ENCODE peak calls at places on chromosomes 3 and 15, in ten cellular contexts. One of them, this sample, is unnamed.

GRCh38 chr3:113660901-113661300 is 35.5 kb downstream of the USF3 start:
- DNase-seq in CD4-positive, CD25-positive, alpha-beta regulatory T cell: no peak
- DNase-seq in adrenal gland: no peak
- DNase-seq in tibial artery: no peak
- DNase-seq in psoas muscle: peak; percentile 62
- DNase-seq in fibroblast of lung: peak; percentile 59
- DNase-seq in IMR-90: peak; percentile 87
- DNase-seq in Caco-2: no peak
- DNase-seq in HepG2: no peak
- DNase-seq in stomach: no peak
- DNase-seq in this sample: no peak

GRCh38 chr3:14791343-14791945 is 27.3 kb upstream of the FGD5 start:
- DNase-seq in tibial artery: peak; percentile 75
- DNase-seq in HepG2: peak; percentile 46
- DNase-seq in Caco-2: peak; percentile 69
- DNase-seq in fibroblast of lung: peak; percentile 20
- DNase-seq in adrenal gland: peak; percentile 70
- DNase-seq in psoas muscle: peak; percentile 75
- DNase-seq in CD4-positive, CD25-positive, alpha-beta regulatory T cell: peak; percentile 35
- DNase-seq in stomach: peak; percentile 70
- DNase-seq in IMR-90: peak; percentile 12
- DNase-seq in this sample: peak; percentile 65

GRCh38 chr15:101773496-101774100 is 29.7 kb upstream of the OR4F6 start:
- DNase-seq in fibroblast of lung: no peak
- DNase-seq in CD4-positive, CD25-positive, alpha-beta regulatory T cell: peak; percentile 7
- DNase-seq in psoas muscle: no peak
- DNase-seq in IMR-90: no peak
- DNase-seq in HepG2: peak; percentile 9
- DNase-seq in stomach: no peak
- DNase-seq in Caco-2: peak; percentile 57
- DNase-seq in tibial artery: no peak
- DNase-seq in adrenal gland: no peak
- DNase-seq in this sample: no peak

GRCh38 chr3:155979746-155980145 is 109.3 kb downstream of the GMPS start:
- DNase-seq in stomach: no peak
- DNase-seq in HepG2: no peak
- DNase-seq in IMR-90: peak; percentile 61
- DNase-seq in Caco-2: no peak
- DNase-seq in tibial artery: no peak
- DNase-seq in CD4-positive, CD25-positive, alpha-beta regulatory T cell: no peak
- DNase-seq in adrenal gland: no peak
- DNase-seq in fibroblast of lung: peak; percentile 73
- DNase-seq in psoas muscle: no peak
- DNase-seq in this sample: no peak

GRCh38 chr15:75123395-75123794 is 78.3 kb upstream of the C15orf39 start:
- DNase-seq in CD4-positive, CD25-positive, alpha-beta regulatory T cell: peak; percentile 12
- DNase-seq in tibial artery: no peak
- DNase-seq in IMR-90: peak; percentile 72
- DNase-seq in HepG2: no peak
- DNase-seq in psoas muscle: no peak
- DNase-seq in adrenal gland: no peak
- DNase-seq in fibroblast of lung: peak; percentile 85
- DNase-seq in stomach: no peak
- DNase-seq in Caco-2: no peak
- DNase-seq in this sample: no peak

GRCh38 chr15:66829551-66830131 is 127.6 kb downstream of the SMAD6 start:
- DNase-seq in stomach: no peak
- DNase-seq in adrenal gland: no peak
- DNase-seq in IMR-90: no peak
- DNase-seq in tibial artery: no peak
- DNase-seq in fibroblast of lung: no peak
- DNase-seq in psoas muscle: no peak
- DNase-seq in CD4-positive, CD25-positive, alpha-beta regulatory T cell: no peak
- DNase-seq in Caco-2: no peak
- DNase-seq in HepG2: no peak
- DNase-seq in this sample: no peak

GRCh38 chr3:27632431-27633223 is 89.5 kb downstream of the EOMES start:
- DNase-seq in stomach: peak; percentile 53
- DNase-seq in Caco-2: peak; percentile 66
- DNase-seq in psoas muscle: peak; percentile 63
- DNase-seq in fibroblast of lung: peak; percentile 77
- DNase-seq in IMR-90: peak; percentile 55
- DNase-seq in adrenal gland: peak; percentile 58
- DNase-seq in CD4-positive, CD25-positive, alpha-beta regulatory T cell: peak; percentile 60
- DNase-seq in HepG2: peak; percentile 27
- DNase-seq in tibial artery: peak; percentile 28
- DNase-seq in this sample: peak; percentile 77

GRCh38 chr3:182121424-182121823 is 409.7 kb downstream of the SOX2 start:
- DNase-seq in HepG2: no peak
- DNase-seq in psoas muscle: no peak
- DNase-seq in IMR-90: no peak
- DNase-seq in adrenal gland: no peak
- DNase-seq in Caco-2: no peak
- DNase-seq in tibial artery: no peak
- DNase-seq in fibroblast of lung: no peak
- DNase-seq in stomach: no peak
- DNase-seq in CD4-positive, CD25-positive, alpha-beta regulatory T cell: no peak
- DNase-seq in this sample: no peak

GRCh38 chr3:138348107-138348949 is at the start of gene MRAS:
- DNase-seq in CD4-positive, CD25-positive, alpha-beta regulatory T cell: peak; percentile 11
- DNase-seq in stomach: peak; percentile 79
- DNase-seq in fibroblast of lung: peak; percentile 80
- DNase-seq in HepG2: peak; percentile 59
- DNase-seq in tibial artery: peak; percentile 78
- DNase-seq in psoas muscle: peak; percentile 92
- DNase-seq in adrenal gland: peak; percentile 87
- DNase-seq in Caco-2: peak; percentile 78
- DNase-seq in IMR-90: peak; percentile 73
- DNase-seq in this sample: peak; percentile 90

GRCh38 chr3:17514597-17514996 is 227.8 kb downstream of the TBC1D5 start:
- DNase-seq in IMR-90: no peak
- DNase-seq in tibial artery: no peak
- DNase-seq in psoas muscle: no peak
- DNase-seq in adrenal gland: no peak
- DNase-seq in CD4-positive, CD25-positive, alpha-beta regulatory T cell: no peak
- DNase-seq in HepG2: no peak
- DNase-seq in stomach: no peak
- DNase-seq in fibroblast of lung: no peak
- DNase-seq in Caco-2: no peak
- DNase-seq in this sample: no peak

GRCh38 chr3:7978104-7978457 is 523.5 kb upstream of the LMCD1 start:
- DNase-seq in Caco-2: no peak
- DNase-seq in adrenal gland: no peak
- DNase-seq in fibroblast of lung: peak; percentile 26
- DNase-seq in tibial artery: no peak
- DNase-seq in stomach: no peak
- DNase-seq in IMR-90: no peak
- DNase-seq in psoas muscle: no peak
- DNase-seq in CD4-positive, CD25-positive, alpha-beta regulatory T cell: no peak
- DNase-seq in HepG2: no peak
- DNase-seq in this sample: no peak

GRCh38 chr15:61028427-61028826 is 200.7 kb downstream of the RORA start:
- DNase-seq in psoas muscle: no peak
- DNase-seq in adrenal gland: no peak
- DNase-seq in IMR-90: no peak
- DNase-seq in Caco-2: no peak
- DNase-seq in CD4-positive, CD25-positive, alpha-beta regulatory T cell: no peak
- DNase-seq in tibial artery: no peak
- DNase-seq in stomach: no peak
- DNase-seq in HepG2: no peak
- DNase-seq in fibroblast of lung: no peak
- DNase-seq in this sample: no peak

GRCh38 chr15:82950295-82950694 is 2.2 kb downstream of the HOMER2 start:
- DNase-seq in IMR-90: no peak
- DNase-seq in adrenal gland: no peak
- DNase-seq in fibroblast of lung: no peak
- DNase-seq in psoas muscle: no peak
- DNase-seq in HepG2: no peak
- DNase-seq in stomach: no peak
- DNase-seq in CD4-positive, CD25-positive, alpha-beta regulatory T cell: no peak
- DNase-seq in Caco-2: no peak
- DNase-seq in tibial artery: no peak
- DNase-seq in this sample: no peak

GRCh38 chr3:112651516-112651915 is 10.6 kb upstream of the CCDC80 start:
- DNase-seq in Caco-2: no peak
- DNase-seq in psoas muscle: no peak
- DNase-seq in tibial artery: no peak
- DNase-seq in HepG2: no peak
- DNase-seq in stomach: no peak
- DNase-seq in CD4-positive, CD25-positive, alpha-beta regulatory T cell: no peak
- DNase-seq in IMR-90: peak; percentile 55
- DNase-seq in fibroblast of lung: peak; percentile 92
- DNase-seq in adrenal gland: no peak
- DNase-seq in this sample: no peak

GRCh38 chr15:43406808-43407207 is 35.9 kb downstream of the TUBGCP4 start:
- DNase-seq in stomach: no peak
- DNase-seq in adrenal gland: no peak
- DNase-seq in tibial artery: no peak
- DNase-seq in HepG2: no peak
- DNase-seq in CD4-positive, CD25-positive, alpha-beta regulatory T cell: no peak
- DNase-seq in psoas muscle: no peak
- DNase-seq in IMR-90: no peak
- DNase-seq in fibroblast of lung: no peak
- DNase-seq in Caco-2: no peak
- DNase-seq in this sample: no peak

GRCh38 chr15:48408337-48408736 is 77.1 kb downstream of the DUT start:
- DNase-seq in Caco-2: no peak
- DNase-seq in psoas muscle: no peak
- DNase-seq in CD4-positive, CD25-positive, alpha-beta regulatory T cell: no peak
- DNase-seq in IMR-90: no peak
- DNase-seq in fibroblast of lung: no peak
- DNase-seq in stomach: no peak
- DNase-seq in adrenal gland: no peak
- DNase-seq in tibial artery: no peak
- DNase-seq in HepG2: no peak
- DNase-seq in this sample: no peak
- H3K36me3 ChIP-seq in Caco-2: no peaks in the 10 kb centered on the region
- H3K36me3 ChIP-seq in psoas muscle: no peaks in the 10 kb centered on the region
- H3K36me3 ChIP-seq in CD4-positive, CD25-positive, alpha-beta regulatory T cell: no peaks in the 10 kb centered on the region
- H3K36me3 ChIP-seq in IMR-90: peaks cover 24% of the 10 kb centered on the region
- H3K36me3 ChIP-seq in fibroblast of lung: peaks cover 11% of the 10 kb centered on the region
- H3K36me3 ChIP-seq in stomach: peaks cover 30% of the 10 kb centered on the region
- H3K36me3 ChIP-seq in adrenal gland: no peaks in the 10 kb centered on the region
- H3K36me3 ChIP-seq in tibial artery: no peaks in the 10 kb centered on the region
- H3K36me3 ChIP-seq in HepG2: no peaks in the 10 kb centered on the region
- H3K36me3 ChIP-seq in this sample: no peaks in the 10 kb centered on the region

GRCh38 chr15:58608711-58609110 is 140.8 kb downstream of the ADAM10 start:
- DNase-seq in CD4-positive, CD25-positive, alpha-beta regulatory T cell: no peak
- DNase-seq in tibial artery: no peak
- DNase-seq in stomach: no peak
- DNase-seq in psoas muscle: no peak
- DNase-seq in adrenal gland: no peak
- DNase-seq in HepG2: no peak
- DNase-seq in Caco-2: no peak
- DNase-seq in IMR-90: peak; percentile 55
- DNase-seq in fibroblast of lung: no peak
- DNase-seq in this sample: no peak
- H3K4me1 ChIP-seq in CD4-positive, CD25-positive, alpha-beta regulatory T cell: peaks cover 23% of the 10 kb centered on the region
- H3K4me1 ChIP-seq in tibial artery: no peaks in the 10 kb centered on the region
- H3K4me1 ChIP-seq in stomach: peaks cover 19% of the 10 kb centered on the region
- H3K4me1 ChIP-seq in psoas muscle: no peaks in the 10 kb centered on the region
- H3K4me1 ChIP-seq in adrenal gland: no peaks in the 10 kb centered on the region
- H3K4me1 ChIP-seq in HepG2: peaks cover 16% of the 10 kb centered on the region
- H3K4me1 ChIP-seq in Caco-2: peaks cover 35% of the 10 kb centered on the region
- H3K4me1 ChIP-seq in IMR-90: peaks cover 13% of the 10 kb centered on the region
- H3K4me1 ChIP-seq in fibroblast of lung: peaks cover 6% of the 10 kb centered on the region
- H3K4me1 ChIP-seq in this sample: no peaks in the 10 kb centered on the region

DNA sequence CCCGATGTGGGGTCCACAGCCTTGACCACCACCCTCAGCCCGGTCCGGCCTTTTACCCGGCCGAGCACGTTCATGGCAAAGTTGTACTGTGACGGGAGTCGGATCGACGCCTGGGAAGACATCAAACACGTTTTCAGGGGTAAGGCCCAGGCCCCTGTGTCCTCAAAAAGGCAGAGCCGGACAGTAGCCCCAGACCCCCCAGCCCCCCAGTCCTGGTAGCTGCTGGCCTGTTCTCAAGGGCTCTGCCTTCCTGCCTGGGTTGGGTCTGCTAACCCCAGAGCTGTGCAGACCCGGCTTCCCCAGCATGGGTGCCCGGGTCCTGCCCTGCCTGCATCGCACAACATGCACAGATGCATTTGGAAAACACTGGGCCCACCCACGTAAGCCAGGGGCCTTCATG is 84.6 kb downstream of the NUP210 start:
- DNase-seq in IMR-90: no peak
- DNase-seq in psoas muscle: no peak
- DNase-seq in fibroblast of lung: no peak
- DNase-seq in Caco-2: no peak
- DNase-seq in adrenal gland: no peak
- DNase-seq in CD4-positive, CD25-positive, alpha-beta regulatory T cell: no peak
- DNase-seq in HepG2: no peak
- DNase-seq in stomach: no peak
- DNase-seq in tibial artery: no peak
- DNase-seq in this sample: no peak
- H3K36me3 ChIP-seq in IMR-90: no peaks in the 10 kb centered on the region
- H3K36me3 ChIP-seq in psoas muscle: peaks cover 57% of the 10 kb centered on the region
- H3K36me3 ChIP-seq in fibroblast of lung: no peaks in the 10 kb centered on the region
- H3K36me3 ChIP-seq in Caco-2: peaks cover 2% of the 10 kb centered on the region
- H3K36me3 ChIP-seq in adrenal gland: no peaks in the 10 kb centered on the region
- H3K36me3 ChIP-seq in CD4-positive, CD25-positive, alpha-beta regulatory T cell: peaks cover 96% of the 10 kb centered on the region
- H3K36me3 ChIP-seq in HepG2: peaks cover 23% of the 10 kb centered on the region
- H3K36me3 ChIP-seq in stomach: peaks cover 80% of the 10 kb centered on the region
- H3K36me3 ChIP-seq in tibial artery: no peaks in the 10 kb centered on the region
- H3K36me3 ChIP-seq in this sample: no peaks in the 10 kb centered on the region

GRCh38 chr3:54892168-54892567 is 35.7 kb downstream of the LRTM1 start:
- DNase-seq in tibial artery: no peak
- DNase-seq in CD4-positive, CD25-positive, alpha-beta regulatory T cell: no peak
- DNase-seq in stomach: no peak
- DNase-seq in Caco-2: no peak
- DNase-seq in psoas muscle: no peak
- DNase-seq in adrenal gland: no peak
- DNase-seq in IMR-90: no peak
- DNase-seq in HepG2: no peak
- DNase-seq in fibroblast of lung: no peak
- DNase-seq in this sample: no peak

GRCh38 chr3:54889731-54890130 is 38.1 kb downstream of the LRTM1 start:
- DNase-seq in psoas muscle: no peak
- DNase-seq in stomach: no peak
- DNase-seq in adrenal gland: no peak
- DNase-seq in Caco-2: no peak
- DNase-seq in fibroblast of lung: no peak
- DNase-seq in tibial artery: no peak
- DNase-seq in IMR-90: no peak
- DNase-seq in HepG2: no peak
- DNase-seq in CD4-positive, CD25-positive, alpha-beta regulatory T cell: no peak
- DNase-seq in this sample: no peak

GRCh38 chr3:54888162-54888561 is 39.7 kb downstream of the LRTM1 start:
- DNase-seq in adrenal gland: no peak
- DNase-seq in CD4-positive, CD25-positive, alpha-beta regulatory T cell: no peak
- DNase-seq in HepG2: no peak
- DNase-seq in stomach: no peak
- DNase-seq in psoas muscle: no peak
- DNase-seq in fibroblast of lung: no peak
- DNase-seq in Caco-2: no peak
- DNase-seq in IMR-90: no peak
- DNase-seq in tibial artery: no peak
- DNase-seq in this sample: no peak

GRCh38 chr3:54891540-54891897 is 36.3 kb downstream of the LRTM1 start:
- DNase-seq in Caco-2: peak; percentile 85
- DNase-seq in CD4-positive, CD25-positive, alpha-beta regulatory T cell: no peak
- DNase-seq in fibroblast of lung: peak; percentile 98
- DNase-seq in HepG2: peak; percentile 42
- DNase-seq in adrenal gland: peak; percentile 91
- DNase-seq in psoas muscle: peak; percentile 91
- DNase-seq in tibial artery: peak; percentile 82
- DNase-seq in stomach: peak; percentile 64
- DNase-seq in IMR-90: peak; percentile 97
- DNase-seq in this sample: peak; percentile 46

GRCh38 chr3:54888873-54889272 is 39.0 kb downstream of the LRTM1 start:
- DNase-seq in fibroblast of lung: no peak
- DNase-seq in IMR-90: peak; percentile 24
- DNase-seq in stomach: no peak
- DNase-seq in tibial artery: no peak
- DNase-seq in CD4-positive, CD25-positive, alpha-beta regulatory T cell: no peak
- DNase-seq in psoas muscle: no peak
- DNase-seq in adrenal gland: no peak
- DNase-seq in Caco-2: no peak
- DNase-seq in HepG2: no peak
- DNase-seq in this sample: peak; percentile 61
- H3K4me1 ChIP-seq in fibroblast of lung: peaks cover 17% of the 10 kb centered on the region
- H3K4me1 ChIP-seq in IMR-90: peaks cover 13% of the 10 kb centered on the region
- H3K4me1 ChIP-seq in stomach: peaks cover 25% of the 10 kb centered on the region
- H3K4me1 ChIP-seq in tibial artery: no peaks in the 10 kb centered on the region
- H3K4me1 ChIP-seq in CD4-positive, CD25-positive, alpha-beta regulatory T cell: no peaks in the 10 kb centered on the region
- H3K4me1 ChIP-seq in psoas muscle: peaks cover 22% of the 10 kb centered on the region
- H3K4me1 ChIP-seq in adrenal gland: peaks cover 31% of the 10 kb centered on the region
- H3K4me1 ChIP-seq in Caco-2: peaks cover 15% of the 10 kb centered on the region
- H3K4me1 ChIP-seq in HepG2: no peaks in the 10 kb centered on the region
- H3K4me1 ChIP-seq in this sample: peaks cover 9% of the 10 kb centered on the region